ENCODE peak calls at places on chromosomes 7 and 10, in four cellular contexts. One of them, this sample, is unnamed.
A peak's percentile ranks its signal among the peaks of the same experiment; 100 is the strongest.

GRCh38 chr7:122528879-122529481 is 169.9 kb downstream of the RNF133 start:
- DNase-seq in IMR-90: peak; percentile 37
- DNase-seq in neuronal stem cell: peak; percentile 39
- DNase-seq in H1: no peak
- DNase-seq in this sample: peak; percentile 48

GRCh38 chr7:37439282-37440021 is 9.2 kb downstream of the ELMO1 start:
- DNase-seq in IMR-90: no peak
- DNase-seq in neuronal stem cell: no peak
- DNase-seq in H1: no peak
- DNase-seq in this sample: no peak

GRCh38 chr7:30994206-30995100 is 30.7 kb downstream of the GHRHR start:
- DNase-seq in IMR-90: no peak
- DNase-seq in neuronal stem cell: no peak
- DNase-seq in H1: no peak
- DNase-seq in this sample: no peak

GRCh38 chr10:73762915-73763314 is 18.7 kb downstream of the SEC24C start:
- DNase-seq in IMR-90: peak; percentile 53
- DNase-seq in neuronal stem cell: no peak
- DNase-seq in H1: no peak
- DNase-seq in this sample: no peak

GRCh38 chr10:22737587-22737986 is 23.2 kb upstream of the PIP4K2A start:
- DNase-seq in IMR-90: peak; percentile 81
- DNase-seq in neuronal stem cell: no peak
- DNase-seq in H1: no peak
- DNase-seq in this sample: peak; percentile 84

GRCh38 chr10:71239946-71240795 is 27.8 kb downstream of the UNC5B start:
- DNase-seq in IMR-90: no peak
- DNase-seq in neuronal stem cell: no peak
- DNase-seq in H1: no peak
- DNase-seq in this sample: peak; percentile 47

GRCh38 chr7:3880221-3880935 is 579.3 kb downstream of the SDK1 start:
- DNase-seq in IMR-90: no peak
- DNase-seq in neuronal stem cell: no peak
- DNase-seq in H1: no peak
- DNase-seq in this sample: no peak

GRCh38 chr7:91201731-91202130 is 62.5 kb upstream of the FZD1 start:
- DNase-seq in IMR-90: no peak
- DNase-seq in neuronal stem cell: peak; percentile 27
- DNase-seq in H1: no peak
- DNase-seq in this sample: no peak

GRCh38 chr10:28282341-28282740 is 20.5 kb downstream of the MPP7 start:
- DNase-seq in IMR-90: no peak
- DNase-seq in neuronal stem cell: peak; percentile 43
- DNase-seq in H1: no peak
- DNase-seq in this sample: no peak

GRCh38 chr10:71396714-71397339 is at the start of gene CDH23:
- DNase-seq in IMR-90: no peak
- DNase-seq in neuronal stem cell: peak; percentile 58
- DNase-seq in H1: peak; percentile 70
- DNase-seq in this sample: no peak

GRCh38 chr7:106165328-106165727 is 53.2 kb upstream of the SYPL1 start:
- DNase-seq in IMR-90: peak; percentile 36
- DNase-seq in neuronal stem cell: no peak
- DNase-seq in H1: no peak
- DNase-seq in this sample: peak; percentile 86

GRCh38 chr7:136056827-136057226 is 79.7 kb upstream of the MTPN start:
- DNase-seq in IMR-90: no peak
- DNase-seq in neuronal stem cell: no peak
- DNase-seq in H1: no peak
- DNase-seq in this sample: no peak

GRCh38 chr7:101812595-101812994 is 4.8 kb upstream of the CUX1 start:
- DNase-seq in IMR-90: no peak
- DNase-seq in neuronal stem cell: no peak
- DNase-seq in H1: no peak
- DNase-seq in this sample: no peak

GRCh38 chr10:33333260-33334169 is 952 bp downstream of the NRP1 start:
- DNase-seq in IMR-90: no peak
- DNase-seq in neuronal stem cell: peak; percentile 9
- DNase-seq in H1: no peak
- DNase-seq in this sample: peak; percentile 42

GRCh38 chr10:14532473-14533251 is 201.9 kb upstream of the FRMD4A start:
- DNase-seq in IMR-90: peak; percentile 65
- DNase-seq in neuronal stem cell: no peak
- DNase-seq in H1: no peak
- DNase-seq in this sample: no peak

GRCh38 chr10:45409782-45410181 is 35.8 kb downstream of the ALOX5 start:
- DNase-seq in IMR-90: no peak
- DNase-seq in neuronal stem cell: no peak
- DNase-seq in H1: no peak
- DNase-seq in this sample: no peak

GRCh38 chr10:17351506-17351905 is 102.9 kb downstream of the ST8SIA6 start:
- DNase-seq in IMR-90: no peak
- DNase-seq in neuronal stem cell: no peak
- DNase-seq in H1: no peak
- DNase-seq in this sample: no peak

GRCh38 chr7:10299384-10299783 is 674.3 kb upstream of the PHF14 start:
- DNase-seq in IMR-90: no peak
- DNase-seq in neuronal stem cell: no peak
- DNase-seq in H1: no peak
- DNase-seq in this sample: no peak

DNA sequence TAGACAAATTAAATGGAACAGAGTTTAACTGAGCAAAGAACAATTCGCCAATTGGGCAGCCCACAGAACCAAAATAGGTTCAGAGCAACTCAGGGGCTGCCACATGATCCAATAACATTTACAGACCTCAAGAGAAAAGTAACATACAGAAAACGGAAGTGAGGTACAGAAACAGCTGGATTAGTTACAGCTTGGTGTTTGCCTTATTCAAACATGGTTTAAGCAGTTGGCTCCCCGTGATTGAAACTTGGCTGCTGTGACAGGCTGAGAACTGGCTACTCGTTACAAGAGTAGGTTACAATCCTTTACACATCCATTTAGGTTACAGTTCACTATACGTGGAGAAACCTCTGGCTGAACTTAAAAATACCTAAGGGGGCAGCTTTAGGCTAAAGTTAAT is 673.1 kb upstream of the PHF14 start:
- DNase-seq in IMR-90: no peak
- DNase-seq in neuronal stem cell: no peak
- DNase-seq in H1: no peak
- DNase-seq in this sample: peak; percentile 2
- H2AFZ ChIP-seq in IMR-90: no peak overlapping the region
- H2AFZ ChIP-seq in neuronal stem cell: peak overlapping the region; percentile 71
- H2AFZ ChIP-seq in H1: peak overlapping the region; percentile 76
- H2AFZ ChIP-seq in this sample: no peak overlapping the region

GRCh38 chr10:79238606-79239005 is 108.7 kb upstream of the PPIF start:
- DNase-seq in IMR-90: peak; percentile 63
- DNase-seq in neuronal stem cell: no peak
- DNase-seq in H1: no peak
- DNase-seq in this sample: no peak
- H2BK15ac ChIP-seq in IMR-90: no peak overlapping the region
- H2BK15ac ChIP-seq in neuronal stem cell: no peak overlapping the region
- H2BK15ac ChIP-seq in H1: no peak overlapping the region
- H2BK15ac ChIP-seq in this sample: peak overlapping the region; percentile 83

DNA sequence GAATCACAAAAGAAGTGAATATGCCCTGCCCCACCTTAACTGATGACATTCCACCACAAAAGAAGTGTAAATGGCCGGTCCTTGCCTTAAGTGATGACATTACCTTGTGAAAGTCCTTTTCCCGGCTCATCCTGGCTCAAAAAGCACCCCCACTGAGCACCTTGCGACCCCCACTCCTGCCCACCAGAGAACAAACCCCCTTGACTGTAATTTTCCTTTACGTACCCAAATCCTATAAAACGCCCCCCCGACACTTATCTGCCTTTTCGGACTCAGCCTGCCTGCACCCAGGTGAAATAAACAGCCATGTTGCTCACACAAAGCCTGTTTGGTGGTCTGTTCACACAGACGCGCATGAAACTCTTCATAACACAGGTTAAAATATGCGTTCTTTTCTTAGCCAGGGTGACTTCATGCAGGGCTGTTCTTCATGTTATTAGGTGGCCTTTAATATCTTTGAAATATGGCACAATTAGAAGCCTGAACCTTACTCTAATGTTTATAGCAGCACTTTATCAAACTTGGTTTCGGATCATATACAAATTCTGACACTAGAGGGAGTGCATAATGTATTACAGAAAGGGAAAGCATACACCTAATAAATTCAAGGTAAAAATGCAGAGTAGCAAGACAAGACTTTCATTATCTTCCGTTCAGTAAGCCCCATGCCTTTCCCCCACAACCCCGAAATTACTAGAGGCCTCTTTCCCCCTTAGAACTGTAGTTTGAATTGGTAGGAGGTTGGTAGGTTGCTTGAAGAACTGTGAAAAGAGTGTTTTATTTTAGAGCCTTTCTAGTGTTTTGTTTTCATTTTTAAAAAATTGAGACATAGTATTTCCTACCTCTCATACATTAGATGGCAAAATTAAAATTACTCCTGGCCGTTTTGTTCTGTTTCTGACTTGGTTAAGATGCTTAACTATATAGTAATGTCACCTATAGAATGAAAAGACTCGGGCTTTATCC is 117.9 kb downstream of the NPY start:
- DNase-seq in IMR-90: peak; percentile 40
- DNase-seq in neuronal stem cell: no peak
- DNase-seq in H1: no peak
- DNase-seq in this sample: peak; percentile 32
- H3K36me3 ChIP-seq in IMR-90: no peaks in the 10 kb centered on the region
- H3K36me3 ChIP-seq in neuronal stem cell: no peaks in the 10 kb centered on the region
- H3K36me3 ChIP-seq in H1: peaks cover 42% of the 10 kb centered on the region
- H3K36me3 ChIP-seq in this sample: no peaks in the 10 kb centered on the region

DNA sequence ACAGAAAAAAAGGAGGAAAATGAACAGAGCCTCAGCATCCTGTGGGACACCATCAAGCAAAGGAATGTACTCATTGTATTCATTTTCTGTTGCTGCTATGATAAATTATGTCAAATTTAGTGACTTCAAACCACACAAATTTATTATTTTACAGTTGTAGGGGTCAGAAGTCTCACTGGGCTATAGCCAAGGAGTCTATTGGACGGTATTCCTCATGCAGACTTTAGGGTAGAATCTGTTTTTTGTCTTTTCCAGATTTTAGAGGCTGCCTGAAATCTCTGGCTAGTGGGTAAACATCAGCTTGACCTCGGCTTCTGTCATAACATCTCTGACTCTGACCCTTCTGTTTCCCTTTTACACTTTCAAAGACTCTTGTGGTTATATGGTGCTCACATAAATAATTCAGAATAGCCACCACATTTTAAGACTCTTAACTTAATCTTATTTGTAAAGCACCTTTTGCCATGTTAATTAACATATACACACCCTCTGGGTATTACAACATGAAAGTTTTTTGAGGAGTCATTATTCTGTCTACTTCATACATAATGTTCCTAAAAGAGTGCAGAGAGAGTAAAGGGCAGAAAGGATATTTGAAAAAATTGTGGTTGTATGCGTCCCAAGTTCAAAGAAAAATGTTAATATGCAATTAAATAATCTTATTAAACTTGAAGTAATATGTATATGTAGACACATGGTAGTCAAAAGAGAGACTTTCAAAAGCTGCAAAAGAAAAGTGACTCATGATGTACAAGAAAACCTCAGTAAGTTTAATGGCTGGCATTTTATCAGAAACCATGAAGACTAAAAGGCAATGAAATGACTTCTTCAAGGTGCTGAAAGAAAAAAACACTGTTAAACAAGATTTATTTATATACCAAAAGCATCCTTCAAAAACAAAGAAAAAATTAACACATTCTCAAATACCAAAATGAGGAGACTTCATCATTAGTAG is 70.8 kb upstream of the MEOX2 start:
- DNase-seq in IMR-90: no peak
- DNase-seq in neuronal stem cell: no peak
- DNase-seq in H1: no peak
- DNase-seq in this sample: peak; percentile 43
- H2AFZ ChIP-seq in IMR-90: no peak overlapping the region
- H2AFZ ChIP-seq in neuronal stem cell: no peak overlapping the region
- H2AFZ ChIP-seq in H1: no peak overlapping the region
- H2AFZ ChIP-seq in this sample: no peak overlapping the region

GRCh38 chr7:20454202-20454601 is 123.5 kb downstream of the ITGB8 start:
- DNase-seq in IMR-90: no peak
- DNase-seq in neuronal stem cell: no peak
- DNase-seq in H1: no peak
- DNase-seq in this sample: no peak

GRCh38 chr7:20449146-20449648 is 118.5 kb downstream of the ITGB8 start:
- DNase-seq in IMR-90: no peak
- DNase-seq in neuronal stem cell: no peak
- DNase-seq in H1: no peak
- DNase-seq in this sample: no peak

GRCh38 chr7:20447021-20447420 is 116.3 kb downstream of the ITGB8 start:
- DNase-seq in IMR-90: no peak
- DNase-seq in neuronal stem cell: no peak
- DNase-seq in H1: no peak
- DNase-seq in this sample: no peak

GRCh38 chr7:20450473-20450872 is 119.8 kb downstream of the ITGB8 start:
- DNase-seq in IMR-90: no peak
- DNase-seq in neuronal stem cell: no peak
- DNase-seq in H1: no peak
- DNase-seq in this sample: no peak
- H2BK15ac ChIP-seq in IMR-90: no peak overlapping the region
- H2BK15ac ChIP-seq in neuronal stem cell: no peak overlapping the region
- H2BK15ac ChIP-seq in H1: no peak overlapping the region
- H2BK15ac ChIP-seq in this sample: no peak overlapping the region

GRCh38 chr7:41830271-41830670 is 127.4 kb upstream of the INHBA start:
- DNase-seq in IMR-90: no peak
- DNase-seq in neuronal stem cell: no peak
- DNase-seq in H1: no peak
- DNase-seq in this sample: no peak

GRCh38 chr7:41834805-41835694 is 132.2 kb upstream of the INHBA start:
- DNase-seq in IMR-90: peak; percentile 9
- DNase-seq in neuronal stem cell: no peak
- DNase-seq in H1: no peak
- DNase-seq in this sample: peak; percentile 42

GRCh38 chr7:41835977-41836530 is 133.2 kb upstream of the INHBA start:
- DNase-seq in IMR-90: no peak
- DNase-seq in neuronal stem cell: no peak
- DNase-seq in H1: no peak
- DNase-seq in this sample: no peak

GRCh38 chr7:41828911-41829310 is 126.0 kb upstream of the INHBA start:
- DNase-seq in IMR-90: no peak
- DNase-seq in neuronal stem cell: no peak
- DNase-seq in H1: no peak
- DNase-seq in this sample: no peak

DNA sequence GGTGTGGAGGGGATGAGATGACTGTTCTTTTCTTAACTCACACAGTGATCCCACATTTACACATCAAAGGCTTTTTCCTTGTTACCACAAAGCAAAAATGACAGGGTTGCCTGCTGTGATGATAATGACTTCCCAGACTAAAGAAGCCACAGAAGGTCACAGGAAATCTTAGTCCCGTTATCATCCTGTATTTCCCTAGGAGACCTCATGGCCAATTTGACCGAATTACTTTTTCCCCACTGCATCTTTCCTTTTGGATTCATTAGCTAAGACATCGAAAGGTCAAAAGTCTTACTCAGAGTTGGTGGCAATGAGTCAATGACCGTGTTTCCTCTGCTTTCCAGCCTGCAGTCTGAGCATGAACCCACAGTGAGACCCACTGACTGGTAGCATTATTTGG is 130.0 kb upstream of the INHBA start:
- DNase-seq in IMR-90: no peak
- DNase-seq in neuronal stem cell: no peak
- DNase-seq in H1: no peak
- DNase-seq in this sample: peak; percentile 15
- H3K36me3 ChIP-seq in IMR-90: no peaks in the 10 kb centered on the region
- H3K36me3 ChIP-seq in neuronal stem cell: no peaks in the 10 kb centered on the region
- H3K36me3 ChIP-seq in H1: no peaks in the 10 kb centered on the region
- H3K36me3 ChIP-seq in this sample: no peaks in the 10 kb centered on the region

This sample was measured in mesenchymal stem cell.